ENCODE peak calls at places on chromosome 19, in ten cellular contexts. S is stimulated activated CD8-positive, alpha-beta memory T cell treated with anti-CD3 and anti-CD28 coated beads, Interleukin-2, amount 100 ng/mL, for 1 hour; X is NCI-H524; O is tibial nerve; C is CD4-positive, alpha-beta memory T cell; K is stimulated activated CD4-positive, alpha-beta T cell treated with anti-CD3 and anti-CD28 coated beads, Interleukin-4, amount 100 ng/mL, for 48 hours; V is mucosa of gallbladder; U is body of pancreas; H is MV-4-11; N is stimulated activated naive CD4-positive, alpha-beta T cell. T is an unnamed sample.

GRCh38 chr19:39917561-39918182 is 16.8 kb downstream of the FCGBP start:
- DNase-seq in S (no peak), C (no peak), X (no peak), V (no peak), O (no peak), U (no peak), K (no peak), N (no peak), H (no peak), T (no peak)

GRCh38 chr19:45638930-45639729 is at the start of gene EML2:
- DNase-seq in H (peak), X (no peak), N (peak), S (no peak), U (peak), V (no peak), O (peak), K (peak), C (peak), T (peak)

GRCh38 chr19:6527893-6528543 is 2.8 kb upstream of the TNFSF9 start:
- DNase-seq in K (no peak), X (no peak), U (no peak), H (peak), C (no peak), V (no peak), O (no peak), S (no peak), N (no peak), T (no peak)

GRCh38 chr19:20423381-20424207 is 142.0 kb downstream of the ZNF737 start:
- DNase-seq in S (no peak), N (peak), O (peak), X (no peak), K (peak), V (peak), U (peak), H (no peak), C (peak), T (no peak)

GRCh38 chr19:4830332-4830731 is 1.2 kb downstream of the TICAM1 start:
- DNase-seq in U (no peak), X (no peak), H (no peak), N (no peak), S (no peak), V (no peak), C (no peak), K (no peak), O (no peak), T (no peak)

GRCh38 chr19:45511074-45511473 is 3.8 kb downstream of the VASP start:
- DNase-seq in X (no peak), U (no peak), C (no peak), O (no peak), K (no peak), V (no peak), H (no peak), S (no peak), N (no peak), T (no peak)

GRCh38 chr19:47296036-47296435 is 13.6 kb upstream of the C5AR1 start:
- DNase-seq in V (peak), C (peak), S (peak), U (peak), O (peak), X (peak), H (peak), K (peak), N (peak), T (peak)

GRCh38 chr19:55132453-55133129 is 15.2 kb upstream of the PPP1R12C start:
- DNase-seq in V (no peak), H (peak), X (peak), N (no peak), S (no peak), K (no peak), U (no peak), O (no peak), C (no peak), T (no peak)

GRCh38 chr19:10000171-10000826 is 10.0 kb downstream of the COL5A3 start:
- DNase-seq in X (peak), U (peak), O (peak), V (peak), C (peak), K (peak), H (peak), S (peak), N (peak), T (peak)

GRCh38 chr19:42285988-42286348 is 16.0 kb upstream of the PRR19 start:
- DNase-seq in C (no peak), O (no peak), H (no peak), V (no peak), S (no peak), U (no peak), N (no peak), X (no peak), K (no peak), T (no peak)

GRCh38 chr19:39296055-39296645 is at the start of gene IFNL1:
- DNase-seq in V (no peak), U (no peak), X (no peak), S (no peak), C (no peak), K (no peak), O (no peak), N (no peak), H (no peak), T (no peak)

GRCh38 chr19:30873691-30874090 is 475.5 kb downstream of the TSHZ3 start:
- DNase-seq in H (no peak), C (no peak), X (no peak), U (no peak), K (no peak), O (no peak), S (no peak), V (no peak), N (no peak), T (no peak)

GRCh38 chr19:3788991-3789778 is 3.0 kb upstream of the MATK start:
- DNase-seq in O (no peak), U (no peak), H (no peak), C (no peak), S (peak), V (no peak), X (no peak), K (no peak), N (no peak), T (no peak)

GRCh38 chr19:58439576-58440554 is at the start of gene ZNF132:
- DNase-seq in X (peak), C (peak), O (peak), U (peak), N (peak), K (peak), S (peak), V (peak), H (peak), T (peak)

GRCh38 chr19:51501594-51502263 is at the start of gene SIGLEC12:
- DNase-seq in S (no peak), X (no peak), U (peak), O (peak), K (no peak), H (peak), N (no peak), C (no peak), V (peak), T (no peak)

GRCh38 chr19:771332-771785 is 20.4 kb downstream of the MISP start:
- DNase-seq in O (no peak), C (no peak), N (no peak), H (peak), K (peak), S (no peak), X (peak), U (no peak), V (no peak), T (no peak)

GRCh38 chr19:18784786-18785120 is 6.4 kb downstream of the COMP start:
- DNase-seq in U (no peak), V (no peak), H (no peak), S (no peak), C (no peak), K (no peak), O (no peak), X (no peak), N (no peak), T (no peak)

GRCh38 chr19:6767357-6768235 is at the start of gene SH2D3A:
- DNase-seq in U (peak), K (peak), V (peak), O (no peak), H (peak), C (peak), N (peak), X (no peak), S (peak), T (peak)

GRCh38 chr19:45280471-45280961 is 29.4 kb downstream of the MARK4 start:
- DNase-seq in K (no peak), U (no peak), X (no peak), V (no peak), S (no peak), H (peak), O (no peak), C (no peak), N (no peak), T (no peak)

GRCh38 chr19:33290956-33291622 is 11.2 kb downstream of the CEBPA start:
- DNase-seq in C (no peak), S (no peak), X (no peak), U (no peak), O (no peak), N (no peak), H (no peak), K (no peak), V (no peak), T (no peak)

GRCh38 chr19:38478273-38478971 is 44.9 kb downstream of the RYR1 start:
- DNase-seq in S (no peak), C (no peak), X (peak), V (no peak), N (no peak), H (peak), O (no peak), U (no peak), K (no peak), T (no peak)

GRCh38 chr19:18861235-18861634 is 29.5 kb downstream of the UPF1 start:
- DNase-seq in H (peak), N (no peak), S (no peak), C (no peak), V (no peak), O (no peak), K (no peak), X (no peak), U (no peak), T (no peak)

GRCh38 chr19:35868172-35868822 is at the start of gene APLP1:
- DNase-seq in O (no peak), V (peak), N (peak), S (no peak), H (peak), K (peak), C (peak), U (peak), X (peak), T (peak)

GRCh38 chr19:9917322-9917721 is 19.0 kb downstream of the OLFM2 start:
- DNase-seq in C (no peak), U (peak), O (no peak), X (peak), S (no peak), V (peak), H (peak), N (no peak), K (no peak), T (peak)

GRCh38 chr19:48681127-48681470 is 8.3 kb upstream of the NTN5 start:
- DNase-seq in U (no peak), O (no peak), K (no peak), H (peak), N (no peak), X (no peak), V (no peak), S (no peak), C (no peak), T (no peak)

GRCh38 chr19:5031231-5032100 is 62.6 kb downstream of the KDM4B start:
- DNase-seq in N (peak), X (peak), V (peak), U (peak), H (peak), C (peak), O (peak), K (peak), S (peak), T (peak)

GRCh38 chr19:834216-834615 is 6.6 kb downstream of the AZU1 start:
- DNase-seq in S (no peak), O (no peak), H (peak), V (no peak), U (no peak), K (no peak), N (no peak), X (no peak), C (no peak), T (no peak)

GRCh38 chr19:35030257-35031071 is at the start of gene SCN1B:
- DNase-seq in K (peak), O (no peak), N (peak), S (peak), X (peak), C (peak), H (peak), U (peak), V (peak), T (peak)

GRCh38 chr19:39765091-39766076 is 13.3 kb upstream of the LEUTX start:
- DNase-seq in S (no peak), C (peak), O (peak), H (peak), U (peak), X (peak), K (peak), V (peak), N (peak), T (peak)

GRCh38 chr19:17762505-17763229 is 11.4 kb downstream of the FCHO1 start:
- DNase-seq in V (no peak), S (no peak), H (peak), C (no peak), K (no peak), O (no peak), N (no peak), U (no peak), X (peak), T (peak)

GRCh38 chr19:14525729-14526128 is 3.7 kb upstream of the TECR start:
- DNase-seq in U (no peak), V (no peak), K (no peak), O (no peak), H (no peak), N (no peak), C (no peak), X (no peak), S (no peak), T (peak)

GRCh38 chr19:6752257-6753177 is 13.0 kb downstream of the TRIP10 start:
- DNase-seq in X (no peak), N (no peak), H (no peak), O (no peak), S (no peak), K (no peak), C (no peak), V (peak), U (no peak), T (no peak)

GRCh38 chr19:45448887-45449299 is 18.9 kb upstream of the FOSB start:
- DNase-seq in O (no peak), V (no peak), K (no peak), H (no peak), X (no peak), S (no peak), U (no peak), C (no peak), N (no peak), T (peak)

GRCh38 chr19:54320271-54320670 is 7.3 kb upstream of the LILRA5 start:
- DNase-seq in K (no peak), N (no peak), O (no peak), U (no peak), C (no peak), X (no peak), S (no peak), V (no peak), H (no peak), T (no peak)

T was measured in NCI-H2171 treated with DMSO at 0.1 percent for 48 hours.